ENCODE peak calls at places on chromosomes 11 and 22, in four cellular contexts. O is uterus, Y is adrenal gland, D is RWPE1. T is an unnamed sample.

GRCh38 chr22:23115369-23115768 is 26.4 kb downstream of the RSPH14 start:
- DNase-seq in O (no peak), Y (no peak), D (no peak), T (no peak)

GRCh38 chr11:72703281-72704008 is 29.2 kb upstream of the PDE2A start:
- DNase-seq in O (peak), Y (peak), D (no peak), T (no peak)

GRCh38 chr22:45671051-45671782 is 417 bp upstream of the ATXN10 start:
- DNase-seq in O (peak), Y (peak), D (no peak), T (peak)

GRCh38 chr11:109845437-109845836 is 247.8 kb upstream of the ZC3H12C start:
- DNase-seq in O (no peak), Y (peak), D (no peak), T (no peak)

GRCh38 chr11:68893282-68893681 is 10.3 kb downstream of the MRPL21 start:
- DNase-seq in O (no peak), Y (no peak), D (peak), T (no peak)

GRCh38 chr11:1736447-1736992 is 13.9 kb downstream of the IFITM10 start:
- DNase-seq in O (no peak), Y (peak), D (no peak), T (no peak)

GRCh38 chr11:1735271-1735670 is 15.1 kb downstream of the IFITM10 start:
- DNase-seq in O (no peak), Y (peak), D (no peak), T (no peak)

GRCh38 chr22:21982338-21982965 is at the start of gene TOP3B:
- DNase-seq in O (peak), Y (peak), D (peak), T (no peak)

GRCh38 chr11:15159085-15159484 is 44.4 kb downstream of the INSC start:
- DNase-seq in O (no peak), Y (no peak), D (peak), T (no peak)

GRCh38 chr11:124987096-124987495 is 33.1 kb downstream of the CCDC15 start:
- DNase-seq in O (no peak), Y (no peak), D (no peak), T (no peak)

GRCh38 chr11:64744544-64745218 is 739 bp upstream of the RASGRP2 start:
- DNase-seq in O (peak), Y (no peak), D (no peak), T (no peak)

GRCh38 chr11:64742940-64743590 is 877 bp downstream of the RASGRP2 start:
- DNase-seq in O (peak), Y (peak), D (peak), T (peak)

GRCh38 chr11:64745219-64745522 is 1.2 kb upstream of the RASGRP2 start:
- DNase-seq in O (peak), Y (peak), D (no peak), T (no peak)

GRCh38 chr11:64742087-64742939 is 1.6 kb downstream of the RASGRP2 start:
- DNase-seq in O (peak), Y (peak), D (no peak), T (no peak)

GRCh38 chr11:64743591-64744543 is at the start of gene RASGRP2:
- DNase-seq in O (peak), Y (peak), D (no peak), T (peak)
- TF ChIP-seq CTCF in O (peak), Y (peak), D (no peak), T (peak)

DNA sequence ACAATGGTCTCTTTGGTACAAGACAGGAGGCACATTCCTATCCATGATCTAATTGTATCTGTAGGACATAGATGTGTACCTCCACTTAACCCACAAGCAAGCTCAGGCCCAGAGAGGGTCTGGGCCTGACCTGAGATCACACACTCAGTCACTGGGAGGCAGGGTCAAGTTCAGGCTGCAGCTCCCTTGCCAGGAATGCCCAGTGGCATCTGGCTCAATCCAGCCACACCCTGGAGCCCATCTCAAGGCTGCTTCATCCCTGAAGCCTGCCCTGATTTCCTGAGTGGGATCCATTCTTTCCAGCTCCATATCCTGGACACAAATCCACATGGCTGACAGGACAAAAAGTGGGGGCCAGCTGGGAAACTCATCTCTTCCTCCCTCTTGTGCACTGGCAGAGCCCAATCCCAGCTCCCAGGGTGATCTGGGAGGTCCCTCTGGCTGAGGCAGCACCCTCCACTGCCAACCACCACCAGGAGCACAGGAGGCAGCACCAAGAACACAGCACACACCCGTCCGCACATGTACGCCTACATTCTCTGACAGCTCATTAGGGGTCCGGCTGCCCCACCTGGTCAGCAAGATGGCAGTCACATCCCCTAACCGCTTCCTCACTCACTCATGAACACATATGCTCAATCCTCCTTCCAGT is 39.2 kb upstream of the KLHL35 start:
- DNase-seq in O (no peak), Y (no peak), D (no peak), T (no peak)
- H3K27ac ChIP-seq in O (no peak), Y (no peak), D (no peak), T (no peak)

GRCh38 chr11:133898770-133899115 is 53.4 kb upstream of the SPATA19 start:
- DNase-seq in O (no peak), Y (no peak), D (no peak), T (peak)
- TF ChIP-seq CTCF in O (no peak), Y (no peak), D (no peak), T (no peak)

GRCh38 chr11:96197221-96197620 is 145.8 kb downstream of the MAML2 start:
- DNase-seq in O (no peak), Y (no peak), D (no peak), T (no peak)

GRCh38 chr11:96198466-96198808 is 144.6 kb downstream of the MAML2 start:
- DNase-seq in O (no peak), Y (no peak), D (no peak), T (no peak)

GRCh38 chr11:96194571-96194970 is 148.4 kb downstream of the MAML2 start:
- DNase-seq in O (no peak), Y (no peak), D (no peak), T (no peak)

GRCh38 chr11:96197801-96198465 is 145.1 kb downstream of the MAML2 start:
- DNase-seq in O (no peak), Y (no peak), D (no peak), T (no peak)

GRCh38 chr11:96196074-96196787 is 146.8 kb downstream of the MAML2 start:
- DNase-seq in O (no peak), Y (no peak), D (no peak), T (no peak)
- H3K27ac ChIP-seq in O (no peak), Y (no peak), D (no peak), T (no peak)

GRCh38 chr11:104222464-104222863 is 58.5 kb upstream of the PDGFD start:
- DNase-seq in O (no peak), Y (no peak), D (no peak), T (no peak)
- TF ChIP-seq CTCF in O (no peak), Y (no peak), D (no peak), T (no peak)

GRCh38 chr11:20070459-20070858 is 89.8 kb downstream of the DBX1 start:
- DNase-seq in O (no peak), Y (no peak), D (no peak), T (no peak)
- H3K27ac ChIP-seq in O (no peak), Y (no peak), D (no peak), T (no peak)

GRCh38 chr22:49046546-49047305 is 780.9 kb downstream of the BRD1 start:
- DNase-seq in O (peak), Y (peak), D (no peak), T (no peak)
- TF ChIP-seq CTCF in O (peak), Y (no peak), D (no peak), T (no peak)

GRCh38 chr11:103894673-103895072 is 141.8 kb upstream of the DDI1 start:
- DNase-seq in O (no peak), Y (no peak), D (no peak), T (no peak)

GRCh38 chr11:103897156-103897555 is 139.3 kb upstream of the DDI1 start:
- DNase-seq in O (no peak), Y (no peak), D (no peak), T (no peak)

GRCh38 chr11:103901656-103902055 is 134.8 kb upstream of the DDI1 start:
- DNase-seq in O (no peak), Y (no peak), D (no peak), T (no peak)

GRCh38 chr11:103898065-103898464 is 138.4 kb upstream of the DDI1 start:
- DNase-seq in O (no peak), Y (no peak), D (no peak), T (no peak)

DNA sequence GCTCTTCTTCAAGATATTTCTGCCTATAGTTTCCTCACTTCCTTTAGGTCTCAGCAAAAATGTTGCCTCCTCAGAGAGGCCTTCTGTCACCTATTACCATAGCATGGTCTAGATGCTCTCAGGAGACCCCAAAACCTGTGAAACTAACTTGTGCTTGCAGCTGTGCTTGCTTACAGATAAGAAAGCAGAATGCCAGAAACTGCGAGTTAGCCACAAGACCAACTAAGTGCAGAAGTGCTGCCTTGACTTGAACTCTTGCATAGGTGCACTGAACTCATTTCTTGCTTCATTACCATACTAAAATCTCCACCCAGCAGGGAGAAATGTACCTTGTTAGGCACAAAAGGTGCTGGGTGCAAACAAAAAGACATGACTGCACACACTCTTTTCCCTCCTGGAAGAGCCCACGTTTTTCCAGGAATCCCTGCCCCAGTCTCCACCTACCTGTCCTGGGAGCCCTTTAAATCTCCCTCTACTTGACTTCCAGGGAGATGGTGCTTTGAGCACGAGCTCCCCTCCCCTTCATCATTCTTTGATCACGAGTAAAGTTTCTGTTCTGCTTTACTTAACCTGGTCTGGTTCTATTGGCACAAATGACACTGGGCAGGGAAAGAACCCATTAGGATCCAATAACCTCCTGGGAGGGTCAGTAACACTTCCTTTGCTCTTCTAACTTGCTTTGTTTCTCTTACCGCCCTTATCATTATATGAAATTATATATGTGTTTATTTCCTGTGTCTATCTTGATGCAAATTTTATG is 137.7 kb upstream of the DDI1 start:
- DNase-seq in O (no peak), Y (no peak), D (no peak), T (no peak)
- H3K27ac ChIP-seq in O (no peak), Y (no peak), D (no peak), T (no peak)

GRCh38 chr22:43814264-43814663 is 2.2 kb upstream of the EFCAB6 start:
- DNase-seq in O (no peak), Y (no peak), D (no peak), T (no peak)

GRCh38 chr22:43811777-43812148 is 342 bp downstream of the EFCAB6 start:
- DNase-seq in O (no peak), Y (peak), D (peak), T (no peak)

GRCh38 chr22:43817402-43817801 is 5.3 kb upstream of the EFCAB6 start:
- DNase-seq in O (no peak), Y (no peak), D (no peak), T (no peak)

GRCh38 chr22:43812890-43813289 is 785 bp upstream of the EFCAB6 start:
- DNase-seq in O (no peak), Y (no peak), D (no peak), T (no peak)

GRCh38 chr22:43812149-43812842 is at the start of gene EFCAB6:
- DNase-seq in O (peak), Y (peak), D (peak), T (peak)
- TF ChIP-seq CTCF in O (no peak), Y (no peak), D (no peak), T (no peak)

GRCh38 chr11:130180896-130181294 is 21.3 kb downstream of the ST14 start:
- DNase-seq in O (no peak), Y (no peak), D (no peak), T (no peak)
- H3K27ac ChIP-seq in O (no peak), Y (peak), D (no peak), T (no peak)